ENCODE peak calls at places on chromosomes 16 and 17, in six cellular contexts. One of them, this sample, is unnamed.

GRCh38 chr17:11986939-11987329 is 10.3 kb downstream of the ZNF18 start:
- DNase-seq in right lobe of liver: no peak
- DNase-seq in progenitor cell of endocrine pancreas: no peak
- DNase-seq in LoVo: peak
- DNase-seq in C1 segment of cervical spinal cord: no peak
- DNase-seq in mesendoderm: peak
- DNase-seq in this sample: peak

GRCh38 chr16:71974068-71974818 is 26.0 kb downstream of the PKD1L3 start:
- DNase-seq in right lobe of liver: no peak
- DNase-seq in progenitor cell of endocrine pancreas: no peak
- DNase-seq in LoVo: no peak
- DNase-seq in C1 segment of cervical spinal cord: no peak
- DNase-seq in mesendoderm: no peak
- DNase-seq in this sample: no peak

GRCh38 chr17:17363638-17364337 is 60.6 kb downstream of the NT5M start:
- DNase-seq in right lobe of liver: peak
- DNase-seq in progenitor cell of endocrine pancreas: no peak
- DNase-seq in LoVo: no peak
- DNase-seq in C1 segment of cervical spinal cord: no peak
- DNase-seq in mesendoderm: no peak
- DNase-seq in this sample: no peak

GRCh38 chr16:14309906-14310305 is 238.8 kb downstream of the MRTFB start:
- DNase-seq in right lobe of liver: no peak
- DNase-seq in progenitor cell of endocrine pancreas: no peak
- DNase-seq in LoVo: no peak
- DNase-seq in C1 segment of cervical spinal cord: no peak
- DNase-seq in mesendoderm: peak
- DNase-seq in this sample: no peak

GRCh38 chr16:28873543-28874201 is 4.6 kb upstream of the ATP2A1 start:
- DNase-seq in right lobe of liver: peak
- DNase-seq in progenitor cell of endocrine pancreas: no peak
- DNase-seq in LoVo: no peak
- DNase-seq in C1 segment of cervical spinal cord: no peak
- DNase-seq in mesendoderm: no peak
- DNase-seq in this sample: no peak

GRCh38 chr17:61325382-61326073 is 74.1 kb upstream of the TBX2 start:
- DNase-seq in right lobe of liver: no peak
- DNase-seq in progenitor cell of endocrine pancreas: no peak
- DNase-seq in LoVo: no peak
- DNase-seq in C1 segment of cervical spinal cord: no peak
- DNase-seq in mesendoderm: no peak
- DNase-seq in this sample: no peak

GRCh38 chr16:68704232-68704867 is 32.7 kb upstream of the CDH1 start:
- DNase-seq in right lobe of liver: peak
- DNase-seq in progenitor cell of endocrine pancreas: peak
- DNase-seq in LoVo: peak
- DNase-seq in C1 segment of cervical spinal cord: peak
- DNase-seq in mesendoderm: peak
- DNase-seq in this sample: peak

GRCh38 chr17:75877752-75878173 is 618 bp downstream of the TRIM47 start:
- DNase-seq in right lobe of liver: peak
- DNase-seq in progenitor cell of endocrine pancreas: peak
- DNase-seq in LoVo: peak
- DNase-seq in C1 segment of cervical spinal cord: peak
- DNase-seq in mesendoderm: peak
- DNase-seq in this sample: peak

GRCh38 chr17:62797959-62798358 is 10.2 kb downstream of the MARCHF10 start:
- DNase-seq in right lobe of liver: no peak
- DNase-seq in progenitor cell of endocrine pancreas: no peak
- DNase-seq in LoVo: no peak
- DNase-seq in C1 segment of cervical spinal cord: no peak
- DNase-seq in mesendoderm: no peak
- DNase-seq in this sample: no peak

GRCh38 chr17:81244358-81245023 is 5.4 kb downstream of the NDUFAF8 start:
- DNase-seq in right lobe of liver: no peak
- DNase-seq in progenitor cell of endocrine pancreas: no peak
- DNase-seq in LoVo: no peak
- DNase-seq in C1 segment of cervical spinal cord: no peak
- DNase-seq in mesendoderm: no peak
- DNase-seq in this sample: no peak

GRCh38 chr16:17224859-17225258 is 245.9 kb downstream of the XYLT1 start:
- DNase-seq in right lobe of liver: no peak
- DNase-seq in progenitor cell of endocrine pancreas: no peak
- DNase-seq in LoVo: no peak
- DNase-seq in C1 segment of cervical spinal cord: no peak
- DNase-seq in mesendoderm: no peak
- DNase-seq in this sample: peak

GRCh38 chr16:85682516-85682915 is 6.2 kb downstream of the GINS2 start:
- DNase-seq in right lobe of liver: no peak
- DNase-seq in progenitor cell of endocrine pancreas: no peak
- DNase-seq in LoVo: no peak
- DNase-seq in C1 segment of cervical spinal cord: no peak
- DNase-seq in mesendoderm: no peak
- DNase-seq in this sample: no peak

GRCh38 chr16:84643180-84643583 is 5.1 kb upstream of the KLHL36 start:
- DNase-seq in right lobe of liver: peak
- DNase-seq in progenitor cell of endocrine pancreas: no peak
- DNase-seq in LoVo: no peak
- DNase-seq in C1 segment of cervical spinal cord: no peak
- DNase-seq in mesendoderm: no peak
- DNase-seq in this sample: no peak

GRCh38 chr17:41064301-41064700 is 1.4 kb downstream of the KRTAP2-4 start:
- DNase-seq in right lobe of liver: no peak
- DNase-seq in progenitor cell of endocrine pancreas: no peak
- DNase-seq in LoVo: no peak
- DNase-seq in C1 segment of cervical spinal cord: no peak
- DNase-seq in mesendoderm: no peak
- DNase-seq in this sample: no peak

GRCh38 chr17:10775058-10775457 is 28.8 kb downstream of the TMEM238L start:
- DNase-seq in right lobe of liver: peak
- DNase-seq in progenitor cell of endocrine pancreas: no peak
- DNase-seq in LoVo: no peak
- DNase-seq in C1 segment of cervical spinal cord: no peak
- DNase-seq in mesendoderm: no peak
- DNase-seq in this sample: no peak

GRCh38 chr17:20925091-20925490 is 117.7 kb downstream of the USP22 start:
- DNase-seq in right lobe of liver: no peak
- DNase-seq in progenitor cell of endocrine pancreas: no peak
- DNase-seq in LoVo: no peak
- DNase-seq in C1 segment of cervical spinal cord: no peak
- DNase-seq in mesendoderm: no peak
- DNase-seq in this sample: no peak

GRCh38 chr16:10895053-10895946 is 18.3 kb downstream of the CIITA start:
- DNase-seq in right lobe of liver: no peak
- DNase-seq in progenitor cell of endocrine pancreas: peak
- DNase-seq in LoVo: peak
- DNase-seq in C1 segment of cervical spinal cord: no peak
- DNase-seq in mesendoderm: peak
- DNase-seq in this sample: no peak

GRCh38 chr16:68412061-68412460 is 36.2 kb downstream of the SMPD3 start:
- DNase-seq in right lobe of liver: no peak
- DNase-seq in progenitor cell of endocrine pancreas: no peak
- DNase-seq in LoVo: no peak
- DNase-seq in C1 segment of cervical spinal cord: no peak
- DNase-seq in mesendoderm: no peak
- DNase-seq in this sample: no peak

GRCh38 chr16:29686740-29687327 is 7.9 kb downstream of the QPRT start:
- DNase-seq in right lobe of liver: no peak
- DNase-seq in progenitor cell of endocrine pancreas: no peak
- DNase-seq in LoVo: no peak
- DNase-seq in C1 segment of cervical spinal cord: no peak
- DNase-seq in mesendoderm: no peak
- DNase-seq in this sample: no peak

GRCh38 chr17:40399185-40399584 is 18.5 kb downstream of the TOP2A start:
- DNase-seq in right lobe of liver: no peak
- DNase-seq in progenitor cell of endocrine pancreas: no peak
- DNase-seq in LoVo: peak
- DNase-seq in C1 segment of cervical spinal cord: no peak
- DNase-seq in mesendoderm: peak
- DNase-seq in this sample: peak

GRCh38 chr17:17780941-17781590 is 55.7 kb downstream of the SREBF1 start:
- DNase-seq in right lobe of liver: no peak
- DNase-seq in progenitor cell of endocrine pancreas: peak
- DNase-seq in LoVo: no peak
- DNase-seq in C1 segment of cervical spinal cord: peak
- DNase-seq in mesendoderm: peak
- DNase-seq in this sample: no peak

GRCh38 chr16:57245472-57246113 is 534 bp downstream of the ARL2BP start:
- DNase-seq in right lobe of liver: peak
- DNase-seq in progenitor cell of endocrine pancreas: no peak
- DNase-seq in LoVo: peak
- DNase-seq in C1 segment of cervical spinal cord: no peak
- DNase-seq in mesendoderm: no peak
- DNase-seq in this sample: peak

GRCh38 chr16:86844691-86845090 is 266.3 kb downstream of the FOXL1 start:
- DNase-seq in right lobe of liver: no peak
- DNase-seq in progenitor cell of endocrine pancreas: no peak
- DNase-seq in LoVo: no peak
- DNase-seq in C1 segment of cervical spinal cord: no peak
- DNase-seq in mesendoderm: no peak
- DNase-seq in this sample: no peak

GRCh38 chr16:34803683-34804416 is 1344.4 kb downstream of the TP53TG3F start:
- DNase-seq in right lobe of liver: peak
- DNase-seq in progenitor cell of endocrine pancreas: no peak
- DNase-seq in LoVo: no peak
- DNase-seq in C1 segment of cervical spinal cord: no peak
- DNase-seq in mesendoderm: no peak
- DNase-seq in this sample: no peak

GRCh38 chr17:57375040-57375769 is 118.9 kb downstream of the MSI2 start:
- DNase-seq in right lobe of liver: no peak
- DNase-seq in progenitor cell of endocrine pancreas: no peak
- DNase-seq in LoVo: no peak
- DNase-seq in C1 segment of cervical spinal cord: no peak
- DNase-seq in mesendoderm: peak
- DNase-seq in this sample: no peak

GRCh38 chr16:68083861-68084503 is 1.2 kb upstream of the NFATC3 start:
- DNase-seq in right lobe of liver: no peak
- DNase-seq in progenitor cell of endocrine pancreas: no peak
- DNase-seq in LoVo: no peak
- DNase-seq in C1 segment of cervical spinal cord: no peak
- DNase-seq in mesendoderm: peak
- DNase-seq in this sample: no peak

This sample was measured in pons.